ENCODE peak calls at places on chromosomes 12 and 14, in six cellular contexts. G, H, R, N, D and O are unnamed samples.

GRCh38 chr12:102702447-102703114 is 214.5 kb downstream of the PAH start:
- DNase-seq in R (peak), N (peak), G (peak), D (peak), H (peak), O (peak)

GRCh38 chr12:118220697-118221096 is 84.8 kb downstream of the PEBP1 start:
- DNase-seq in H (no peak), N (no peak), R (no peak), G (no peak), D (no peak), O (no peak)

GRCh38 chr14:34256223-34256622 is 205.8 kb downstream of the SPTSSA start:
- DNase-seq in R (no peak), G (no peak), N (no peak), H (no peak), D (no peak), O (no peak)

GRCh38 chr14:70891741-70892140 is 15.5 kb upstream of the PCNX1 start:
- DNase-seq in G (no peak), D (no peak), N (no peak), H (no peak), R (no peak), O (no peak)

GRCh38 chr12:95637471-95638155 is 86.3 kb upstream of the USP44 start:
- DNase-seq in D (no peak), R (no peak), N (no peak), G (no peak), H (no peak), O (no peak)

GRCh38 chr14:92704036-92704804 is 44.2 kb downstream of the LGMN start:
- DNase-seq in D (peak), H (no peak), N (no peak), G (no peak), R (no peak), O (peak)

GRCh38 chr12:39605996-39606395 is 13.6 kb downstream of the ABCD2 start:
- DNase-seq in R (no peak), N (no peak), H (no peak), G (no peak), D (no peak), O (no peak)

GRCh38 chr14:36997843-36998242 is 174.6 kb downstream of the SLC25A21 start:
- DNase-seq in D (no peak), H (no peak), G (no peak), R (no peak), N (no peak), O (no peak)

GRCh38 chr12:49507139-49507538 is 31.7 kb upstream of the KCNH3 start:
- DNase-seq in R (no peak), H (no peak), N (no peak), G (no peak), D (no peak), O (no peak)

GRCh38 chr12:112179936-112180335 is 54.6 kb downstream of the TRAFD1 start:
- DNase-seq in H (no peak), R (no peak), G (no peak), N (peak), D (no peak), O (no peak)

GRCh38 chr14:101758913-101759593 is 2.5 kb upstream of the PPP2R5C start:
- DNase-seq in D (no peak), N (no peak), G (no peak), H (no peak), R (no peak), O (no peak)

GRCh38 chr14:70658899-70659298 is 17.2 kb downstream of the TTC9 start:
- DNase-seq in H (peak), G (no peak), D (peak), R (no peak), N (no peak), O (peak)

GRCh38 chr14:68507544-68508081 is 285.3 kb downstream of the ZFP36L1 start:
- DNase-seq in D (no peak), R (peak), H (peak), N (no peak), G (no peak), O (no peak)

GRCh38 chr12:71694099-71694820 is 8.4 kb downstream of the TMEM19 start:
- DNase-seq in N (no peak), D (no peak), H (no peak), R (no peak), G (no peak), O (peak)

GRCh38 chr14:73424453-73424852 is 33.9 kb downstream of the NUMB start:
- DNase-seq in R (no peak), H (no peak), G (no peak), D (peak), N (no peak), O (peak)

GRCh38 chr14:35818346-35819115 is 7.6 kb upstream of the BRMS1L start:
- DNase-seq in H (peak), G (no peak), R (no peak), N (peak), D (peak), O (peak)

GRCh38 chr12:56596815-56597214 is 33.3 kb downstream of the BAZ2A start:
- DNase-seq in R (no peak), D (no peak), N (peak), G (no peak), H (no peak), O (no peak)

DNA sequence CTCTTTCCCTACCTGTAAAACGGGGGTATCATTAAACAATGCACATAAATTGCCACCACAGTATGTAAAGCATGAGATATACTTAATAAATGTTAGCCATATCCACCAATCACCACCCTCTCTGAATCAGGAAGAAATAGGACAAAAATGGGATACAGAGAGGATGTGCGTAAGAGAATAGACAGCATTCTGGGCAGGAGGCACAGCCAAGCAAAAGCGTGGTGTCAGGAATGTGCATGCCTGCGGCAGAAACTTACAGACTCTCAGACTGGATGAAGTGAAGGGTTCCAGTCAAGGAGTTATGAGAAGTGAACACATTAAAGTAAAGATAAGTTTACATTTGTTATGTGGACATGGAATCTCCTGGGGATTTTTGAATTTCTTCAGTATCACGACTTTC is 121.7 kb upstream of the MDM1 start:
- DNase-seq in R (no peak), G (no peak), H (no peak), N (no peak), D (no peak), O (no peak)
- H3K4me3 ChIP-seq in R (no peak), G (no peak), H (peak), N (no peak), D (no peak), O (no peak)

GRCh38 chr12:54021432-54022013 is 6.7 kb upstream of the HOXC6 start:
- DNase-seq in N (peak), D (no peak), G (no peak), R (no peak), H (no peak), O (peak)
- H3K4me3 ChIP-seq in N (no peak), D (no peak), G (no peak), R (peak), H (no peak), O (peak)

DNA sequence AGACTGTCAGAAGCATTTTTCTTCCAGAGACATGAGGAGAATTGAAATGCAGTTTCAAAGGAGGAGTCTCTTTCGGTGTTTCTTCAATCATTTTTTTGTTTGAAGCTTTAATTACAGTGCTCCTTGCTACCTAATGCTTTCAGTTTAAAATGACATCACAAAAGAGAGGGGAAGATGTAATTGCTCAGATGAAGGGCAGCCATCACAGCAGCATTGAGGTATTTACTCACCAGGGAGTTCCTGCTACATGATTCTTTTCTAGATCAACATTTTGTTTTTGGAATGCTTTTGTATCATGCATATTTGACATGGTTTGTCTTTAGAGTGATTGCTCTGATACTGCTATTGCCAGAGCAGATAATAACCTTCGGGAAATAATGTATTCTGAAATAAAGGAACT is 28.6 kb downstream of the FLRT2 start:
- DNase-seq in H (no peak), G (no peak), N (no peak), D (no peak), R (no peak), O (no peak)
- H3K4me3 ChIP-seq in H (no peak), G (no peak), N (no peak), D (no peak), R (no peak), O (no peak)

GRCh38 chr12:11696084-11696483 is 46.6 kb downstream of the ETV6 start:
- DNase-seq in G (no peak), R (no peak), D (no peak), H (no peak), N (no peak), O (no peak)

GRCh38 chr12:11694528-11694927 is 45.1 kb downstream of the ETV6 start:
- DNase-seq in D (no peak), N (no peak), H (no peak), R (no peak), G (no peak), O (no peak)

GRCh38 chr12:11693068-11693467 is 43.6 kb downstream of the ETV6 start:
- DNase-seq in N (no peak), R (no peak), H (no peak), G (no peak), D (no peak), O (no peak)

GRCh38 chr12:11693626-11694025 is 44.2 kb downstream of the ETV6 start:
- DNase-seq in R (no peak), H (no peak), N (no peak), D (no peak), G (no peak), O (no peak)

GRCh38 chr12:11695321-11695720 is 45.8 kb downstream of the ETV6 start:
- DNase-seq in D (no peak), R (peak), H (no peak), G (no peak), N (no peak), O (no peak)
- H3K4me3 ChIP-seq in D (no peak), R (no peak), H (no peak), G (no peak), N (no peak), O (no peak)

DNA sequence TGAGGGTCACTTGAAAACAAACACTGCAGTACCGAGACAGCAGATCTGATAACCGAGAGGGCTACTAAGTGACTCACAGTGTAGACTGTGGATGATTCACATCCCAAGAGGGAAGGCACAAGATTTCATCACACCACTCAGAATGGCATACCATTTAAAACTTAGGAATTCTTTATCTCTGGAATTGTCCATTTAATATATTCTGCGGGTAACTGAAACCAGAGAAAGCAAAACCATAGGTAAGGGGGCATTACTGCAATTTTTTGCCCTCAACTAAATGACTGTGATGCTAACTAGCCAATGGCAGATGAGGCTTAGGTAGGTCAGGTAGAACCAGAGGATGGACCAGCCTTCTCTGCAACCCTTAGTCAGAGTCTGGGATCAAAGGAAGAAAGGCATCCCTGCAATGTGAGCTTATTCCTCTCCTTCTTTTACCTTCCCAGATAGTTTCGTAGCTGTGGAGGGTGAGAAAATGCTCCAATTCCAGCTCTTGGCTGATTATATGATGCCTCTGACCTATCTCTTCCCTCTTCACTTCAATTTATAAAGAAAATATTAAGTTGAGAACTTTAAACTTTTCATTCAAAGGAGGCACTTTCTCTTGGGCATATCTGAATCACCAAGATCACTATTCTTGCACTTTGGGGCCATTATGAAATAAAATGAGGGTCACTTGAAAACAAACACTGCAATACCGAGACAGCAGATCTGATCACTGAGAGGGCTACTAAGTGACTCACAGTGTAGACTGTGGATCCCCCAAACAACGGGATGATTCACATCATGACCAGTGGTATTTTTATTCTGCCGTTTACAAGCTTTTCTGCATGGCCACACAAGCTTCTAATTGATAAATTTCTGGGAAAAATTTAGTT is 6.8 kb downstream of the ART4 start:
- DNase-seq in R (no peak), G (no peak), D (no peak), H (no peak), N (no peak), O (no peak)
- H3K4me3 ChIP-seq in R (no peak), G (no peak), D (no peak), H (no peak), N (no peak), O (no peak)

GRCh38 chr14:100156776-100157175 is 2.7 kb downstream of the DEGS2 start:
- DNase-seq in H (no peak), N (no peak), R (no peak), G (no peak), D (no peak), O (no peak)

GRCh38 chr14:100159865-100160533 is 554 bp upstream of the DEGS2 start:
- DNase-seq in N (peak), D (no peak), G (no peak), R (no peak), H (no peak), O (no peak)

GRCh38 chr14:100160534-100160916 is 1.1 kb upstream of the DEGS2 start:
- DNase-seq in D (no peak), N (no peak), H (no peak), G (no peak), R (no peak), O (no peak)

GRCh38 chr14:100158566-100159106 is 809 bp downstream of the DEGS2 start:
- DNase-seq in N (peak), G (no peak), H (no peak), R (no peak), D (no peak), O (no peak)

GRCh38 chr14:100159107-100159864 is at the start of gene DEGS2:
- DNase-seq in H (no peak), G (peak), R (no peak), D (no peak), N (peak), O (peak)
- H3K4me3 ChIP-seq in H (no peak), G (peak), R (peak), D (peak), N (peak), O (peak)

GRCh38 chr12:91523831-91524230 is 341.2 kb upstream of the DCN start:
- DNase-seq in R (no peak), H (no peak), N (peak), D (no peak), G (no peak), O (no peak)
- H3K4me3 ChIP-seq in R (no peak), H (no peak), N (no peak), D (no peak), G (no peak), O (no peak)

DNA sequence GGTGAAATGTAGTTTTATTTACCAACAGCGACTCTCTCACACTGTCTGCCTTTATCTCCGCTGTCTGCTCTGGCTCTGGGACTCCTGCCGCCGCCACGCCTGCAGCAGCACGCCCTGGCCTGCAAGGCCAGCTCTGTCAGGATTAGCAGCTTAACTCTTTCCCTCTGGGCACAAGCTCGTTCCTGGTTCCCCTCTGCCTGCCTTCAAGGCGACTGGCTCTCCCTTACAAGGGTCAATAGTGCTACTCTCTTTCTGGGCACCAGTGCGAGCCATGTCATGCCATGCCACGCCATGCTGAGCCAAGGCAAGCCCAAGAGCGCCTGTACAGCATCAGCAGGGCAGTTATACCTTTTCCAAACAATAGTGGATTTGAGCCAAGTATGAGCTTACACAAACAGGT is 3.6 kb upstream of the CLEC2B start:
- DNase-seq in N (no peak), G (peak), R (no peak), D (no peak), H (no peak), O (no peak)
- H3K4me3 ChIP-seq in N (no peak), G (no peak), R (no peak), D (no peak), H (no peak), O (no peak)